ENCODE peak calls at places on chromosomes 5 and 9, in four cellular contexts. One of them, this sample, is unnamed.

GRCh38 chr9:135726138-135726853 is 24.3 kb downstream of the KCNT1 start:
- DNase-seq in HCT116: no peak
- DNase-seq in spleen: no peak
- DNase-seq in heart left ventricle: no peak
- DNase-seq in this sample: no peak

GRCh38 chr5:965604-966344 is 42.8 kb upstream of the NKD2 start:
- DNase-seq in HCT116: no peak
- DNase-seq in spleen: peak; percentile 67
- DNase-seq in heart left ventricle: no peak
- DNase-seq in this sample: no peak

GRCh38 chr9:124368692-124369091 is 46.5 kb downstream of the PSMB7 start:
- DNase-seq in HCT116: no peak
- DNase-seq in spleen: no peak
- DNase-seq in heart left ventricle: no peak
- DNase-seq in this sample: no peak

GRCh38 chr5:56129288-56129687 is 103.8 kb downstream of the ANKRD55 start:
- DNase-seq in HCT116: no peak
- DNase-seq in spleen: no peak
- DNase-seq in heart left ventricle: no peak
- DNase-seq in this sample: no peak

GRCh38 chr9:115157245-115157674 is 39.3 kb upstream of the TNC start:
- DNase-seq in HCT116: peak; percentile 49
- DNase-seq in spleen: no peak
- DNase-seq in heart left ventricle: no peak
- DNase-seq in this sample: no peak

GRCh38 chr5:172717481-172718195 is 53.4 kb downstream of the DUSP1 start:
- DNase-seq in HCT116: no peak
- DNase-seq in spleen: peak; percentile 61
- DNase-seq in heart left ventricle: peak; percentile 40
- DNase-seq in this sample: no peak

GRCh38 chr9:70564464-70565190 is 150.2 kb upstream of the KLF9 start:
- DNase-seq in HCT116: no peak
- DNase-seq in spleen: no peak
- DNase-seq in heart left ventricle: no peak
- DNase-seq in this sample: no peak

GRCh38 chr9:132164604-132165362 is 2.9 kb downstream of the NTNG2 start:
- DNase-seq in HCT116: no peak
- DNase-seq in spleen: no peak
- DNase-seq in heart left ventricle: peak; percentile 28
- DNase-seq in this sample: peak; percentile 36

GRCh38 chr5:102451082-102451481 is 47.7 kb downstream of the SLCO6A1 start:
- DNase-seq in HCT116: no peak
- DNase-seq in spleen: no peak
- DNase-seq in heart left ventricle: no peak
- DNase-seq in this sample: no peak

GRCh38 chr5:135024956-135025729 is 8.9 kb downstream of the PITX1 start:
- DNase-seq in HCT116: peak; percentile 55
- DNase-seq in spleen: peak; percentile 51
- DNase-seq in heart left ventricle: peak; percentile 38
- DNase-seq in this sample: no peak

GRCh38 chr5:135027318-135027698 is 6.7 kb downstream of the PITX1 start:
- DNase-seq in HCT116: no peak
- DNase-seq in spleen: no peak
- DNase-seq in heart left ventricle: peak; percentile 41
- DNase-seq in this sample: no peak

GRCh38 chr5:135025730-135026644 is 8.0 kb downstream of the PITX1 start:
- DNase-seq in HCT116: no peak
- DNase-seq in spleen: peak; percentile 39
- DNase-seq in heart left ventricle: peak; percentile 14
- DNase-seq in this sample: no peak

GRCh38 chr5:135027699-135028615 is 6.1 kb downstream of the PITX1 start:
- DNase-seq in HCT116: no peak
- DNase-seq in spleen: no peak
- DNase-seq in heart left ventricle: peak; percentile 46
- DNase-seq in this sample: no peak

DNA sequence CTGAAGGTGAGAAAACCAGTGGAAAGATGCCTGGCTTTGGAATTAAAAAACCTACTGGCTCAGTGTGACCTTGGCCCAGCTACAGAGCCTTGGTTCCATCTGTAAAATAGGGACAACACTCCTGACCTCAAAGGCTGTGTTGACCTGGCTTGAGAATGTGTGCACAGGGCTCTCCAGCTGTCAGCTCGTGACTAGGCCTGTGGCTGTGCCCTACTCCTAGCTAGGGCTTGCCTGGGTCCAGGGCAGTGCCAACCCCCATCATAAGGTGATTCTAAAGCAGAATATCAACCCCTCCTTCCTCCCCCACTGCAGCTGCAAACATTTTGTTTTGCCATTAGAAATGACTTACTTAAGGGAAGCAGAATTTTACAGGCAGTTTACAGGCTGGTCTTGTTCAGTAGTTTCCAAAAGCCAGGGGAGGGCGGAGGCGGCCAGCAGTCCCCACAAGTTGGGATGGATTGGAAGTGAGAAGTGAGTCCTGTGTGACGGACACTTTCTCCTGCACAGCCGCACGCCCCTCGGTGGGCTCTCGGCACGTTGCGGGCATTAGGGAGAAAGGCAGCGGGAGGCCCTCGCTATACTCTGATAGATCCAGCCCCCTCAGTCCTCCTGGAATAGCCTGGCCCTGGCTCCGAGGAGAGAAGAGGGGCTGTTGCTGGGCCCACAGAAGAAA is 7.2 kb downstream of the PITX1 start:
- DNase-seq in HCT116: no peak
- DNase-seq in spleen: peak; percentile 48
- DNase-seq in heart left ventricle: peak; percentile 46
- DNase-seq in this sample: no peak
- H3K4me3 ChIP-seq in HCT116: no peak overlapping the region
- H3K4me3 ChIP-seq in spleen: no peak overlapping the region
- H3K4me3 ChIP-seq in heart left ventricle: no peak overlapping the region
- H3K4me3 ChIP-seq in this sample: no peak overlapping the region

GRCh38 chr5:134874831-134875655 is 872 bp downstream of the TXNDC15 start:
- DNase-seq in HCT116: no peak
- DNase-seq in spleen: peak; percentile 82
- DNase-seq in heart left ventricle: peak; percentile 77
- DNase-seq in this sample: peak; percentile 69
- TF ChIP-seq POLR2A in HCT116: no peak
- TF ChIP-seq POLR2A in spleen: no peak
- TF ChIP-seq POLR2A in heart left ventricle: no peak
- TF ChIP-seq POLR2A in this sample: no peak

DNA sequence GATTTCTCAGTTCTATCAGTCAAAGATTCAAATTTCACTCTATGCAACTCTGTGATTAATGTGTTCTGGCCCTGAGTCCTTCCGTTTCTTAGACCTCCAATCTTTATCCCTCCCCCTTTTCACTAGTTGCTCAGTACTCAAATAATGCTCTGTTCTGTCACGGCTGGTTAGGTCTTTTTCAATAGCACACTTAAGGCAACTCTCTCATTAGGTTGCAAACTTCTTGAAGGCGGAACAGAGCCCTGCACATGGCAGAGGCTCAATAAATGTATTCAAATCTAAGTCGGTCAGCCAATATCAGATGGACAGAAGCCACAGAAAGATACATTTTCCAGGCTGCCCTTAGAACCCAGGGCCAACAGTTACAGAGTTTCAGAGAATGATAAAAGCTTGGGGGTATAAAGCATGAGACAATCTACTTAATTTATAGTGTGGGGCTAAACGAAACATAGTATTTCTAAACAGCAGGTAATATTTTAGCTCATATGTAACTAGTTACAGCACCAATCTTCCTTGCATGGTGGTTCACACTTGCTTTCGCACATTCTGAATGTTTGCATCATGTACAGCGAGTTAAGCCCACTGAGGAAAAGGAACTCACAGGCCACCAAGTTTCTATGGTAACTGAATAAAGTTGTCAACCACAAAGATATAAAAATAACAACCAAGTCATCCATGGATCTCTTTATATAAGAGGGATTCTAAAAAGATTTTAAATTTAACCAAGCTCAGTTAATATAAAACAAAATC is 67.1 kb upstream of the GOLPH3 start:
- DNase-seq in HCT116: no peak
- DNase-seq in spleen: no peak
- DNase-seq in heart left ventricle: no peak
- DNase-seq in this sample: no peak
- H3K4me3 ChIP-seq in HCT116: no peak overlapping the region
- H3K4me3 ChIP-seq in spleen: no peak overlapping the region
- H3K4me3 ChIP-seq in heart left ventricle: no peak overlapping the region
- H3K4me3 ChIP-seq in this sample: no peak overlapping the region

DNA sequence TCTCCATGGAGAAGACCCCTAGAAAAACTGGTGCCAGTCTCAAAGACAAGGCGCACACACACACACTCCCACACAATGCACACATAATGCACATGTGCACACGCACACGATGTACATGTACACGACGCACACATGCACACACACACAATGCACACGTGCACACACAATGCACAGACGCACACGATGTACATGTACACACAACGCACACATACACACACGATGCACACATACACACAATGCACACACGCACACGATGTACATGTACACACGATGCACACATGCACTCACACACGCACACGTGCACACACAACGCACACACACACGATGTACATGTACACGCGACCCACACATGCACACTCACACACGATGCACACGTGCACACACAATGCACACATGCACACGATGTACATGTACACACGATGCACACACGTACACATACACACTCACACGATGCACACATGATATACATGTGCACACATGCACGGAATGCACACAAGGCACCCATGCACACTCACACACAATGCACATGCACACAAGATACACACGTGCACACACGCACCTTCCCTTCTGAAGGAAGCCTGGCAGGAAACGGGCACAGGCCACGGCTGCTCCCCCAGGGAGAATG is 76.5 kb downstream of the VAV2 start:
- DNase-seq in HCT116: no peak
- DNase-seq in spleen: no peak
- DNase-seq in heart left ventricle: no peak
- DNase-seq in this sample: no peak
- TF ChIP-seq POLR2A in HCT116: no peak
- TF ChIP-seq POLR2A in spleen: no peak
- TF ChIP-seq POLR2A in heart left ventricle: no peak
- TF ChIP-seq POLR2A in this sample: no peak

GRCh38 chr5:151449288-151449687 is 1.9 kb downstream of the SLC36A1 start:
- DNase-seq in HCT116: no peak
- DNase-seq in spleen: no peak
- DNase-seq in heart left ventricle: no peak
- DNase-seq in this sample: no peak
- H3K4me3 ChIP-seq in HCT116: no peak overlapping the region
- H3K4me3 ChIP-seq in spleen: no peak overlapping the region
- H3K4me3 ChIP-seq in heart left ventricle: no peak overlapping the region
- H3K4me3 ChIP-seq in this sample: no peak overlapping the region

DNA sequence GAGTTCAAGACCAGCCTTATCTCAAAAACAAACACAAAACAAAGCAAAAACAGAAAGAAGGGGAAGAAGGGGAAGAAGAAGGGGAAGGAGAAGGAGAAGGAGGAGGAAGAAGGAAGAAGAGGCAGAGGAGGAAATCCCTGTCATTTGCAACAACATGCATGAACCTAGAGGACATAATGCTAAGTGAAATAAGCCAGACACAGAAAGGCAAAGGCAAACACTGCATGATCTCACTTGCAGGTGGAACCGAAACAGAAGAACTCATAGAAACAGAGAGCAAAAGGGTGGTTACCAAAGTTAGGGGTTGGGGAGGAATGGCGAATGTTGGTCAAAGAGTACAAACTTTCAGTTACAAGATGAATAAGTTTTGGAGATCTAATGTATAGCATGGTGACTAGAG is 135.4 kb downstream of the UGCG start:
- DNase-seq in HCT116: no peak
- DNase-seq in spleen: no peak
- DNase-seq in heart left ventricle: no peak
- DNase-seq in this sample: no peak
- TF ChIP-seq POLR2A in HCT116: no peak
- TF ChIP-seq POLR2A in spleen: no peak
- TF ChIP-seq POLR2A in heart left ventricle: no peak
- TF ChIP-seq POLR2A in this sample: no peak

GRCh38 chr9:15999422-16000339 is 446.8 kb downstream of the CCDC171 start:
- DNase-seq in HCT116: peak; percentile 48
- DNase-seq in spleen: no peak
- DNase-seq in heart left ventricle: no peak
- DNase-seq in this sample: no peak
- H3K4me3 ChIP-seq in HCT116: no peak overlapping the region
- H3K4me3 ChIP-seq in spleen: no peak overlapping the region
- H3K4me3 ChIP-seq in heart left ventricle: no peak overlapping the region
- H3K4me3 ChIP-seq in this sample: no peak overlapping the region

DNA sequence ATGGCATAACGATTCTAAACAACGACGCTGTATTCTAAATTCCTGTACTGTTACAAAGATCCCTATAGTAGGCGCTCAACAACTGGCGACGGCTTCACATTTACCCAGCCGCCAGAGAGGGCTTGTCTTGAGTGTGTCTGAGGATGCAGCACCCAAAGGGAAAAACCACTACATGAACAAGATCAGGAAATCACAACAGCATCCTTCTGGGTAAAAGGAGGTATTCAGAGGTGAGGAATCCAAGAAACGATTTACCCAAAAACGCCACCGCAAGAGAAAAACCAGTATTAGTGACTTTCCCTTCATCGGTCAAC is 711 bp downstream of the TTC33 start:
- DNase-seq in HCT116: peak; percentile 59
- DNase-seq in spleen: peak; percentile 86
- DNase-seq in heart left ventricle: peak; percentile 66
- DNase-seq in this sample: peak; percentile 75
- TF ChIP-seq POLR2A in HCT116: no peak
- TF ChIP-seq POLR2A in spleen: no peak
- TF ChIP-seq POLR2A in heart left ventricle: no peak
- TF ChIP-seq POLR2A in this sample: no peak

GRCh38 chr5:90022711-90023053 is 386.9 kb downstream of the CETN3 start:
- DNase-seq in HCT116: no peak
- DNase-seq in spleen: no peak
- DNase-seq in heart left ventricle: no peak
- DNase-seq in this sample: no peak

GRCh38 chr5:90022002-90022710 is 387.4 kb downstream of the CETN3 start:
- DNase-seq in HCT116: no peak
- DNase-seq in spleen: no peak
- DNase-seq in heart left ventricle: no peak
- DNase-seq in this sample: no peak

GRCh38 chr5:90015584-90016018 is 394.0 kb downstream of the CETN3 start:
- DNase-seq in HCT116: no peak
- DNase-seq in spleen: no peak
- DNase-seq in heart left ventricle: no peak
- DNase-seq in this sample: no peak

GRCh38 chr5:90017236-90017635 is 392.3 kb downstream of the CETN3 start:
- DNase-seq in HCT116: no peak
- DNase-seq in spleen: no peak
- DNase-seq in heart left ventricle: no peak
- DNase-seq in this sample: no peak

GRCh38 chr5:90020575-90021535 is 388.7 kb downstream of the CETN3 start:
- DNase-seq in HCT116: peak; percentile 51
- DNase-seq in spleen: no peak
- DNase-seq in heart left ventricle: no peak
- DNase-seq in this sample: no peak
- H3K4me3 ChIP-seq in HCT116: peak overlapping the region; percentile 29
- H3K4me3 ChIP-seq in spleen: no peak overlapping the region
- H3K4me3 ChIP-seq in heart left ventricle: no peak overlapping the region
- H3K4me3 ChIP-seq in this sample: no peak overlapping the region

GRCh38 chr5:140639093-140639821 is at the start of gene TMCO6:
- DNase-seq in HCT116: peak; percentile 73
- DNase-seq in spleen: peak; percentile 100
- DNase-seq in heart left ventricle: peak; percentile 99
- DNase-seq in this sample: peak; percentile 97
- TF ChIP-seq POLR2A in HCT116: peak; percentile 68
- TF ChIP-seq POLR2A in spleen: no peak
- TF ChIP-seq POLR2A in heart left ventricle: peak; percentile 67
- TF ChIP-seq POLR2A in this sample: no peak

This sample was measured in lower leg skin.